ENCODE peak calls at places on chromosomes 2 and 18, in ten cellular contexts. B is AG08395; X is transverse colon; I is vagina; Y is tibial artery; Z is lower lobe of right lung; U is stromal cell of bone marrow; L is dorsolateral prefrontal cortex; C is stimulated activated CD8-positive, alpha-beta memory T cell treated with anti-CD3 and anti-CD28 coated beads, Interleukin-2, amount 100 ng/mL, for 1 hour; N is NAMALWA. F is an unnamed sample.

GRCh38 chr2:7910752-7911151 is 771.1 kb upstream of the ID2 start:
- DNase-seq in B (no peak), X (no peak), I (no peak), Y (no peak), Z (no peak), U (no peak), L (no peak), C (no peak), N (no peak), F (no peak)

GRCh38 chr2:123144082-123144481 is 881.0 kb upstream of the CNTNAP5 start:
- DNase-seq in B (no peak), X (no peak), I (no peak), Y (no peak), Z (no peak), U (no peak), L (no peak), C (no peak), N (no peak), F (no peak)

GRCh38 chr18:8084160-8084559 is 517.0 kb downstream of the PTPRM start:
- DNase-seq in B (peak), X (no peak), I (no peak), Y (no peak), Z (no peak), U (peak), L (no peak), C (no peak), N (peak), F (no peak)

GRCh38 chr2:10305715-10306114 is 3.0 kb downstream of the HPCAL1 start:
- DNase-seq in B (no peak), X (peak), I (no peak), Y (no peak), Z (no peak), U (no peak), L (no peak), C (no peak), N (no peak), F (no peak)

GRCh38 chr2:49069829-49070228 is 84.5 kb downstream of the FSHR start:
- DNase-seq in B (no peak), X (no peak), I (no peak), Y (no peak), Z (no peak), U (no peak), L (no peak), C (no peak), N (no peak), F (no peak)

GRCh38 chr2:167990062-167990461 is 257.3 kb downstream of the STK39 start:
- DNase-seq in B (no peak), X (no peak), I (no peak), Y (no peak), Z (no peak), U (no peak), L (no peak), C (no peak), N (no peak), F (no peak)

GRCh38 chr2:71665168-71666093 is 212.1 kb downstream of the DYSF start:
- DNase-seq in B (no peak), X (peak), I (peak), Y (no peak), Z (no peak), U (no peak), L (no peak), C (no peak), N (no peak), F (no peak)

GRCh38 chr2:237191693-237192076 is 106.0 kb downstream of the COPS8 start:
- DNase-seq in B (no peak), X (no peak), I (no peak), Y (no peak), Z (no peak), U (no peak), L (no peak), C (no peak), N (no peak), F (no peak)

GRCh38 chr2:19673213-19673791 is 228.5 kb downstream of the TTC32 start:
- DNase-seq in B (peak), X (no peak), I (no peak), Y (no peak), Z (no peak), U (no peak), L (no peak), C (no peak), N (peak), F (no peak)

GRCh38 chr18:59305295-59305694 is 13.2 kb downstream of the CPLX4 start:
- DNase-seq in B (no peak), X (no peak), I (no peak), Y (no peak), Z (no peak), U (no peak), L (no peak), C (no peak), N (no peak), F (no peak)

GRCh38 chr18:79876497-79876896 is 75.0 kb downstream of the SLC66A2 start:
- DNase-seq in B (no peak), X (no peak), I (peak), Y (no peak), Z (no peak), U (no peak), L (no peak), C (no peak), N (no peak), F (no peak)

GRCh38 chr2:100831831-100832230 is 11.9 kb downstream of the NPAS2 start:
- DNase-seq in B (no peak), X (no peak), I (no peak), Y (no peak), Z (no peak), U (no peak), L (peak), C (no peak), N (no peak), F (peak)

GRCh38 chr2:221641181-221641871 is 69.2 kb upstream of the EPHA4 start:
- DNase-seq in B (no peak), X (no peak), I (no peak), Y (no peak), Z (peak), U (no peak), L (no peak), C (no peak), N (no peak), F (no peak)

GRCh38 chr2:216052420-216052819 is 29.2 kb downstream of the PECR start:
- DNase-seq in B (no peak), X (no peak), I (no peak), Y (no peak), Z (no peak), U (no peak), L (no peak), C (no peak), N (no peak), F (no peak)

GRCh38 chr2:235711527-235711926 is 217.7 kb downstream of the AGAP1 start:
- DNase-seq in B (no peak), X (no peak), I (no peak), Y (no peak), Z (no peak), U (no peak), L (no peak), C (no peak), N (no peak), F (no peak)

GRCh38 chr2:9333591-9334171 is 89.6 kb downstream of the ITGB1BP1 start:
- DNase-seq in B (peak), X (peak), I (no peak), Y (peak), Z (no peak), U (peak), L (peak), C (no peak), N (peak), F (peak)

GRCh38 chr18:6327895-6328623 is 86.7 kb downstream of the L3MBTL4 start:
- DNase-seq in B (no peak), X (no peak), I (no peak), Y (no peak), Z (no peak), U (no peak), L (no peak), C (no peak), N (no peak), F (no peak)

GRCh38 chr2:149648282-149649030 is 60.9 kb upstream of the MMADHC start:
- DNase-seq in B (peak), X (no peak), I (peak), Y (peak), Z (no peak), U (peak), L (no peak), C (no peak), N (no peak), F (no peak)

GRCh38 chr2:136376211-136376610 is 258.3 kb upstream of the CXCR4 start:
- DNase-seq in B (no peak), X (no peak), I (peak), Y (no peak), Z (no peak), U (no peak), L (no peak), C (no peak), N (no peak), F (no peak)

GRCh38 chr2:169141713-169142352 is 72.5 kb downstream of the DHRS9 start:
- DNase-seq in B (peak), X (peak), I (no peak), Y (peak), Z (no peak), U (peak), L (no peak), C (peak), N (peak), F (peak)

GRCh38 chr2:177604291-177605065 is 211.9 kb downstream of the AGPS start:
- DNase-seq in B (peak), X (no peak), I (no peak), Y (peak), Z (no peak), U (peak), L (no peak), C (no peak), N (peak), F (no peak)

GRCh38 chr2:149741646-149742045 is 154.1 kb upstream of the MMADHC start:
- DNase-seq in B (peak), X (no peak), I (no peak), Y (no peak), Z (no peak), U (no peak), L (no peak), C (no peak), N (no peak), F (no peak)

GRCh38 chr2:80670763-80671162 is 366.2 kb upstream of the LRRTM1 start:
- DNase-seq in B (no peak), X (no peak), I (no peak), Y (no peak), Z (no peak), U (no peak), L (no peak), C (no peak), N (no peak), F (no peak)

F was measured in thyroid gland.